ENCODE peak calls at places on chromosomes 6 and 20, in seven cellular contexts. One of them, this sample, is unnamed.

GRCh38 chr6:170135821-170136471 is 154.9 kb downstream of the DLL1 start:
- DNase-seq in GF-D8: no peak
- DNase-seq in MCF 10A: no peak
- DNase-seq in SHP77 treated with DMSO at 0.1 percent for 48 hours: no peak
- DNase-seq in CD4-positive, CD25-positive, alpha-beta regulatory T cell: no peak
- DNase-seq in brain microvascular endothelial cell: no peak
- DNase-seq in iPS DF 19.7: no peak
- DNase-seq in this sample: no peak

GRCh38 chr20:40897177-40897700 is 131.4 kb upstream of the TOP1 start:
- DNase-seq in MCF 10A: no peak
- DNase-seq in CD4-positive, CD25-positive, alpha-beta regulatory T cell: no peak
- DNase-seq in GF-D8: no peak
- DNase-seq in brain microvascular endothelial cell: no peak
- DNase-seq in iPS DF 19.7: no peak
- DNase-seq in SHP77 treated with DMSO at 0.1 percent for 48 hours: no peak
- DNase-seq in this sample: no peak

GRCh38 chr6:130485870-130486269 is 120.1 kb downstream of the TMEM200A start:
- DNase-seq in brain microvascular endothelial cell: no peak
- DNase-seq in CD4-positive, CD25-positive, alpha-beta regulatory T cell: no peak
- DNase-seq in MCF 10A: no peak
- DNase-seq in iPS DF 19.7: no peak
- DNase-seq in SHP77 treated with DMSO at 0.1 percent for 48 hours: no peak
- DNase-seq in GF-D8: no peak
- DNase-seq in this sample: no peak

GRCh38 chr6:113809818-113810217 is 47.3 kb upstream of the MARCKS start:
- DNase-seq in iPS DF 19.7: no peak
- DNase-seq in MCF 10A: no peak
- DNase-seq in brain microvascular endothelial cell: no peak
- DNase-seq in GF-D8: no peak
- DNase-seq in SHP77 treated with DMSO at 0.1 percent for 48 hours: no peak
- DNase-seq in CD4-positive, CD25-positive, alpha-beta regulatory T cell: no peak
- DNase-seq in this sample: peak; percentile 81

GRCh38 chr20:50873518-50873959 is 57.7 kb downstream of the ADNP start:
- DNase-seq in iPS DF 19.7: no peak
- DNase-seq in brain microvascular endothelial cell: no peak
- DNase-seq in CD4-positive, CD25-positive, alpha-beta regulatory T cell: no peak
- DNase-seq in SHP77 treated with DMSO at 0.1 percent for 48 hours: no peak
- DNase-seq in MCF 10A: no peak
- DNase-seq in GF-D8: no peak
- DNase-seq in this sample: no peak

GRCh38 chr6:39791850-39792500 is at the start of gene DAAM2:
- DNase-seq in CD4-positive, CD25-positive, alpha-beta regulatory T cell: no peak
- DNase-seq in MCF 10A: peak; percentile 8
- DNase-seq in brain microvascular endothelial cell: no peak
- DNase-seq in SHP77 treated with DMSO at 0.1 percent for 48 hours: no peak
- DNase-seq in GF-D8: no peak
- DNase-seq in iPS DF 19.7: no peak
- DNase-seq in this sample: no peak

GRCh38 chr6:101015541-101015940 is 134.4 kb upstream of the ASCC3 start:
- DNase-seq in GF-D8: no peak
- DNase-seq in MCF 10A: no peak
- DNase-seq in CD4-positive, CD25-positive, alpha-beta regulatory T cell: no peak
- DNase-seq in brain microvascular endothelial cell: no peak
- DNase-seq in iPS DF 19.7: no peak
- DNase-seq in SHP77 treated with DMSO at 0.1 percent for 48 hours: no peak
- DNase-seq in this sample: no peak

GRCh38 chr20:36061754-36062153 is 92.8 kb upstream of the EPB41L1 start:
- DNase-seq in MCF 10A: no peak
- DNase-seq in iPS DF 19.7: no peak
- DNase-seq in GF-D8: no peak
- DNase-seq in brain microvascular endothelial cell: no peak
- DNase-seq in SHP77 treated with DMSO at 0.1 percent for 48 hours: no peak
- DNase-seq in CD4-positive, CD25-positive, alpha-beta regulatory T cell: no peak
- DNase-seq in this sample: no peak

GRCh38 chr6:100664274-100665040 is 199.7 kb upstream of the SIM1 start:
- DNase-seq in MCF 10A: peak; percentile 44
- DNase-seq in iPS DF 19.7: no peak
- DNase-seq in CD4-positive, CD25-positive, alpha-beta regulatory T cell: peak; percentile 28
- DNase-seq in brain microvascular endothelial cell: no peak
- DNase-seq in GF-D8: no peak
- DNase-seq in SHP77 treated with DMSO at 0.1 percent for 48 hours: peak; percentile 3
- DNase-seq in this sample: peak; percentile 59

GRCh38 chr20:33127422-33128097 is 40.4 kb upstream of the BPIFA2 start:
- DNase-seq in GF-D8: no peak
- DNase-seq in CD4-positive, CD25-positive, alpha-beta regulatory T cell: no peak
- DNase-seq in iPS DF 19.7: no peak
- DNase-seq in MCF 10A: no peak
- DNase-seq in SHP77 treated with DMSO at 0.1 percent for 48 hours: no peak
- DNase-seq in brain microvascular endothelial cell: no peak
- DNase-seq in this sample: no peak

GRCh38 chr20:58071991-58072390 is 156.5 kb downstream of the ANKRD60 start:
- DNase-seq in brain microvascular endothelial cell: no peak
- DNase-seq in iPS DF 19.7: no peak
- DNase-seq in MCF 10A: no peak
- DNase-seq in GF-D8: no peak
- DNase-seq in SHP77 treated with DMSO at 0.1 percent for 48 hours: no peak
- DNase-seq in CD4-positive, CD25-positive, alpha-beta regulatory T cell: no peak
- DNase-seq in this sample: no peak

GRCh38 chr6:95545691-95546090 is 31.6 kb upstream of the MANEA start:
- DNase-seq in CD4-positive, CD25-positive, alpha-beta regulatory T cell: no peak
- DNase-seq in SHP77 treated with DMSO at 0.1 percent for 48 hours: no peak
- DNase-seq in brain microvascular endothelial cell: no peak
- DNase-seq in GF-D8: no peak
- DNase-seq in iPS DF 19.7: no peak
- DNase-seq in MCF 10A: no peak
- DNase-seq in this sample: no peak

GRCh38 chr6:33962186-33962585 is 158.4 kb upstream of the MLN start:
- DNase-seq in SHP77 treated with DMSO at 0.1 percent for 48 hours: no peak
- DNase-seq in iPS DF 19.7: no peak
- DNase-seq in MCF 10A: peak; percentile 64
- DNase-seq in brain microvascular endothelial cell: no peak
- DNase-seq in GF-D8: no peak
- DNase-seq in CD4-positive, CD25-positive, alpha-beta regulatory T cell: no peak
- DNase-seq in this sample: no peak

GRCh38 chr20:54897787-54898186 is 422.4 kb downstream of the DOK5 start:
- DNase-seq in SHP77 treated with DMSO at 0.1 percent for 48 hours: no peak
- DNase-seq in iPS DF 19.7: no peak
- DNase-seq in brain microvascular endothelial cell: no peak
- DNase-seq in MCF 10A: no peak
- DNase-seq in CD4-positive, CD25-positive, alpha-beta regulatory T cell: no peak
- DNase-seq in GF-D8: no peak
- DNase-seq in this sample: no peak

GRCh38 chr6:69756907-69757306 is 39.9 kb downstream of the LMBRD1 start:
- DNase-seq in brain microvascular endothelial cell: no peak
- DNase-seq in GF-D8: no peak
- DNase-seq in MCF 10A: no peak
- DNase-seq in CD4-positive, CD25-positive, alpha-beta regulatory T cell: no peak
- DNase-seq in SHP77 treated with DMSO at 0.1 percent for 48 hours: no peak
- DNase-seq in iPS DF 19.7: no peak
- DNase-seq in this sample: no peak

GRCh38 chr6:36956111-36956820 is 1.7 kb downstream of the PI16 start:
- DNase-seq in MCF 10A: peak; percentile 80
- DNase-seq in GF-D8: no peak
- DNase-seq in iPS DF 19.7: no peak
- DNase-seq in SHP77 treated with DMSO at 0.1 percent for 48 hours: peak; percentile 4
- DNase-seq in CD4-positive, CD25-positive, alpha-beta regulatory T cell: no peak
- DNase-seq in brain microvascular endothelial cell: no peak
- DNase-seq in this sample: no peak

GRCh38 chr6:14658030-14658429 is 540.5 kb downstream of the CD83 start:
- DNase-seq in brain microvascular endothelial cell: no peak
- DNase-seq in CD4-positive, CD25-positive, alpha-beta regulatory T cell: no peak
- DNase-seq in iPS DF 19.7: no peak
- DNase-seq in MCF 10A: no peak
- DNase-seq in SHP77 treated with DMSO at 0.1 percent for 48 hours: no peak
- DNase-seq in GF-D8: no peak
- DNase-seq in this sample: no peak

GRCh38 chr6:52724041-52724405 is 39.3 kb downstream of the GSTA2 start:
- DNase-seq in brain microvascular endothelial cell: no peak
- DNase-seq in SHP77 treated with DMSO at 0.1 percent for 48 hours: no peak
- DNase-seq in iPS DF 19.7: no peak
- DNase-seq in CD4-positive, CD25-positive, alpha-beta regulatory T cell: no peak
- DNase-seq in MCF 10A: peak; percentile 74
- DNase-seq in GF-D8: no peak
- DNase-seq in this sample: no peak

GRCh38 chr6:119445666-119446622 is 96.4 kb upstream of the MAN1A1 start:
- DNase-seq in CD4-positive, CD25-positive, alpha-beta regulatory T cell: no peak
- DNase-seq in GF-D8: no peak
- DNase-seq in MCF 10A: peak; percentile 65
- DNase-seq in brain microvascular endothelial cell: peak; percentile 81
- DNase-seq in SHP77 treated with DMSO at 0.1 percent for 48 hours: no peak
- DNase-seq in iPS DF 19.7: no peak
- DNase-seq in this sample: no peak

GRCh38 chr20:20731945-20732296 is 19.5 kb upstream of the RALGAPA2 start:
- DNase-seq in MCF 10A: peak; percentile 80
- DNase-seq in CD4-positive, CD25-positive, alpha-beta regulatory T cell: no peak
- DNase-seq in iPS DF 19.7: no peak
- DNase-seq in GF-D8: no peak
- DNase-seq in brain microvascular endothelial cell: peak; percentile 35
- DNase-seq in SHP77 treated with DMSO at 0.1 percent for 48 hours: no peak
- DNase-seq in this sample: peak; percentile 75

GRCh38 chr6:44297063-44298038 is 15.8 kb downstream of the AARS2 start:
- DNase-seq in GF-D8: no peak
- DNase-seq in MCF 10A: no peak
- DNase-seq in CD4-positive, CD25-positive, alpha-beta regulatory T cell: peak; percentile 49
- DNase-seq in iPS DF 19.7: no peak
- DNase-seq in brain microvascular endothelial cell: no peak
- DNase-seq in SHP77 treated with DMSO at 0.1 percent for 48 hours: no peak
- DNase-seq in this sample: no peak

GRCh38 chr20:59994697-59995122 is 36.5 kb downstream of the CDH26 start:
- DNase-seq in CD4-positive, CD25-positive, alpha-beta regulatory T cell: no peak
- DNase-seq in MCF 10A: peak; percentile 81
- DNase-seq in GF-D8: no peak
- DNase-seq in SHP77 treated with DMSO at 0.1 percent for 48 hours: peak; percentile 38
- DNase-seq in iPS DF 19.7: peak; percentile 79
- DNase-seq in brain microvascular endothelial cell: no peak
- DNase-seq in this sample: no peak

GRCh38 chr20:16530201-16530681 is 43.0 kb downstream of the KIF16B start:
- DNase-seq in CD4-positive, CD25-positive, alpha-beta regulatory T cell: no peak
- DNase-seq in SHP77 treated with DMSO at 0.1 percent for 48 hours: no peak
- DNase-seq in brain microvascular endothelial cell: peak; percentile 49
- DNase-seq in iPS DF 19.7: no peak
- DNase-seq in GF-D8: no peak
- DNase-seq in MCF 10A: peak; percentile 77
- DNase-seq in this sample: no peak

GRCh38 chr6:157984686-157985225 is 3.1 kb downstream of the SYNJ2 start:
- DNase-seq in CD4-positive, CD25-positive, alpha-beta regulatory T cell: no peak
- DNase-seq in GF-D8: peak; percentile 30
- DNase-seq in brain microvascular endothelial cell: no peak
- DNase-seq in MCF 10A: no peak
- DNase-seq in iPS DF 19.7: no peak
- DNase-seq in SHP77 treated with DMSO at 0.1 percent for 48 hours: no peak
- DNase-seq in this sample: peak; percentile 21

GRCh38 chr6:112443666-112444065 is 96.5 kb downstream of the RFPL4B start:
- DNase-seq in iPS DF 19.7: no peak
- DNase-seq in CD4-positive, CD25-positive, alpha-beta regulatory T cell: no peak
- DNase-seq in GF-D8: no peak
- DNase-seq in SHP77 treated with DMSO at 0.1 percent for 48 hours: no peak
- DNase-seq in brain microvascular endothelial cell: no peak
- DNase-seq in MCF 10A: peak; percentile 68
- DNase-seq in this sample: no peak

GRCh38 chr20:24668384-24668702 is 198.9 kb downstream of the SYNDIG1 start:
- DNase-seq in CD4-positive, CD25-positive, alpha-beta regulatory T cell: no peak
- DNase-seq in SHP77 treated with DMSO at 0.1 percent for 48 hours: no peak
- DNase-seq in MCF 10A: no peak
- DNase-seq in GF-D8: no peak
- DNase-seq in iPS DF 19.7: no peak
- DNase-seq in brain microvascular endothelial cell: no peak
- DNase-seq in this sample: no peak

GRCh38 chr20:34512266-34512954 is 3.8 kb upstream of the DYNLRB1 start:
- DNase-seq in brain microvascular endothelial cell: no peak
- DNase-seq in GF-D8: no peak
- DNase-seq in MCF 10A: no peak
- DNase-seq in iPS DF 19.7: no peak
- DNase-seq in CD4-positive, CD25-positive, alpha-beta regulatory T cell: no peak
- DNase-seq in SHP77 treated with DMSO at 0.1 percent for 48 hours: no peak
- DNase-seq in this sample: no peak

GRCh38 chr6:52504778-52505127 is 72.1 kb downstream of the TRAM2 start:
- DNase-seq in CD4-positive, CD25-positive, alpha-beta regulatory T cell: no peak
- DNase-seq in iPS DF 19.7: no peak
- DNase-seq in brain microvascular endothelial cell: no peak
- DNase-seq in MCF 10A: no peak
- DNase-seq in GF-D8: no peak
- DNase-seq in SHP77 treated with DMSO at 0.1 percent for 48 hours: no peak
- DNase-seq in this sample: no peak

GRCh38 chr6:143328885-143329284 is 121.6 kb downstream of the ADAT2 start:
- DNase-seq in SHP77 treated with DMSO at 0.1 percent for 48 hours: no peak
- DNase-seq in iPS DF 19.7: no peak
- DNase-seq in CD4-positive, CD25-positive, alpha-beta regulatory T cell: no peak
- DNase-seq in MCF 10A: peak; percentile 92
- DNase-seq in brain microvascular endothelial cell: no peak
- DNase-seq in GF-D8: no peak
- DNase-seq in this sample: no peak

GRCh38 chr6:84033523-84034451 is at the start of gene MRAP2:
- DNase-seq in MCF 10A: peak; percentile 30
- DNase-seq in brain microvascular endothelial cell: peak; percentile 3
- DNase-seq in CD4-positive, CD25-positive, alpha-beta regulatory T cell: no peak
- DNase-seq in GF-D8: no peak
- DNase-seq in iPS DF 19.7: no peak
- DNase-seq in SHP77 treated with DMSO at 0.1 percent for 48 hours: peak; percentile 10
- DNase-seq in this sample: no peak

GRCh38 chr6:111200823-111201134 is 113.5 kb downstream of the SLC16A10 start:
- DNase-seq in GF-D8: no peak
- DNase-seq in MCF 10A: no peak
- DNase-seq in iPS DF 19.7: no peak
- DNase-seq in CD4-positive, CD25-positive, alpha-beta regulatory T cell: no peak
- DNase-seq in brain microvascular endothelial cell: no peak
- DNase-seq in SHP77 treated with DMSO at 0.1 percent for 48 hours: no peak
- DNase-seq in this sample: no peak

GRCh38 chr6:63881791-63882190 is 246.2 kb downstream of the PHF3 start:
- DNase-seq in CD4-positive, CD25-positive, alpha-beta regulatory T cell: no peak
- DNase-seq in brain microvascular endothelial cell: no peak
- DNase-seq in MCF 10A: no peak
- DNase-seq in GF-D8: no peak
- DNase-seq in SHP77 treated with DMSO at 0.1 percent for 48 hours: no peak
- DNase-seq in iPS DF 19.7: no peak
- DNase-seq in this sample: no peak

GRCh38 chr6:166830185-166830890 is 126.0 kb downstream of the RNASET2 start:
- DNase-seq in iPS DF 19.7: no peak
- DNase-seq in MCF 10A: no peak
- DNase-seq in GF-D8: no peak
- DNase-seq in brain microvascular endothelial cell: no peak
- DNase-seq in SHP77 treated with DMSO at 0.1 percent for 48 hours: no peak
- DNase-seq in CD4-positive, CD25-positive, alpha-beta regulatory T cell: no peak
- DNase-seq in this sample: peak; percentile 15

GRCh38 chr20:13458860-13459451 is 179.8 kb downstream of the TASP1 start:
- DNase-seq in GF-D8: no peak
- DNase-seq in CD4-positive, CD25-positive, alpha-beta regulatory T cell: no peak
- DNase-seq in MCF 10A: peak; percentile 56
- DNase-seq in SHP77 treated with DMSO at 0.1 percent for 48 hours: peak; percentile 9
- DNase-seq in iPS DF 19.7: peak; percentile 7
- DNase-seq in brain microvascular endothelial cell: peak; percentile 32
- DNase-seq in this sample: peak; percentile 12

GRCh38 chr20:54086444-54087134 is 16.2 kb upstream of the BCAS1 start:
- DNase-seq in GF-D8: no peak
- DNase-seq in MCF 10A: no peak
- DNase-seq in iPS DF 19.7: no peak
- DNase-seq in brain microvascular endothelial cell: peak; percentile 8
- DNase-seq in CD4-positive, CD25-positive, alpha-beta regulatory T cell: no peak
- DNase-seq in SHP77 treated with DMSO at 0.1 percent for 48 hours: no peak
- DNase-seq in this sample: no peak